ENCODE peak calls at places on chromosomes 6 and 20, in six cellular contexts. Q is mesendoderm, G is neuronal stem cell, W is mesenchymal stem cell, X is adipocyte, N is HepG2. H is an unnamed sample.

GRCh38 chr20:17704589-17705317 is 5.0 kb downstream of the BANF2 start:
- DNase-seq in Q (no peak), N (no peak), G (no peak), W (no peak), X (no peak), H (no peak)

GRCh38 chr6:27312950-27313271 is 838 bp upstream of the POM121L2 start:
- DNase-seq in W (no peak), G (no peak), X (no peak), N (no peak), Q (no peak), H (no peak)

GRCh38 chr6:145373826-145374225 is 361.5 kb downstream of the EPM2A start:
- DNase-seq in Q (no peak), G (no peak), W (no peak), N (no peak), X (peak), H (no peak)

GRCh38 chr6:24988562-24988961 is 52.8 kb upstream of the RIPOR2 start:
- DNase-seq in X (no peak), Q (peak), G (no peak), N (no peak), W (peak), H (no peak)

GRCh38 chr6:109687271-109687721 is 3.7 kb downstream of the AK9 start:
- DNase-seq in G (no peak), Q (no peak), X (peak), N (no peak), W (peak), H (no peak)

GRCh38 chr20:61218886-61219480 is 33.1 kb upstream of the CDH4 start:
- DNase-seq in Q (no peak), N (no peak), G (no peak), W (peak), X (peak), H (no peak)

GRCh38 chr20:34663213-34663943 is 13.5 kb downstream of the PIGU start:
- DNase-seq in Q (no peak), W (peak), X (no peak), N (no peak), G (no peak), H (no peak)

GRCh38 chr6:73731285-73731684 is 35.3 kb downstream of the CD109 start:
- DNase-seq in X (no peak), G (no peak), N (no peak), W (no peak), Q (no peak), H (no peak)

GRCh38 chr6:15553736-15554294 is 109.0 kb downstream of the DTNBP1 start:
- DNase-seq in X (no peak), W (no peak), N (no peak), Q (no peak), G (no peak), H (no peak)

GRCh38 chr6:136887899-136888298 is 34.2 kb upstream of the SLC35D3 start:
- DNase-seq in Q (peak), G (no peak), X (no peak), N (peak), W (no peak), H (no peak)

GRCh38 chr6:18363746-18364145 is 23.4 kb upstream of the RNF144B start:
- DNase-seq in G (peak), Q (no peak), X (no peak), N (no peak), W (no peak), H (no peak)

GRCh38 chr6:28988536-28989415 is 16.3 kb downstream of the ZNF311 start:
- DNase-seq in W (peak), Q (peak), N (no peak), X (peak), G (peak), H (peak)

GRCh38 chr20:47231382-47232042 is 125.0 kb downstream of the ZMYND8 start:
- DNase-seq in X (peak), G (no peak), Q (no peak), W (no peak), N (no peak), H (no peak)

GRCh38 chr6:131657630-131658111 is 20.6 kb downstream of the ENPP3 start:
- DNase-seq in Q (no peak), N (no peak), G (no peak), W (no peak), X (peak), H (no peak)

GRCh38 chr6:129575378-129576118 is 134.4 kb downstream of the ARHGAP18 start:
- DNase-seq in W (peak), Q (peak), G (peak), X (peak), N (peak), H (no peak)

GRCh38 chr20:44910690-44911262 is 916 bp downstream of the PABPC1L start:
- DNase-seq in X (no peak), W (no peak), N (peak), G (peak), Q (peak), H (no peak)
- H3K9ac ChIP-seq in X (peak), W (peak), N (peak), G (no peak), Q (peak), H (peak)

DNA sequence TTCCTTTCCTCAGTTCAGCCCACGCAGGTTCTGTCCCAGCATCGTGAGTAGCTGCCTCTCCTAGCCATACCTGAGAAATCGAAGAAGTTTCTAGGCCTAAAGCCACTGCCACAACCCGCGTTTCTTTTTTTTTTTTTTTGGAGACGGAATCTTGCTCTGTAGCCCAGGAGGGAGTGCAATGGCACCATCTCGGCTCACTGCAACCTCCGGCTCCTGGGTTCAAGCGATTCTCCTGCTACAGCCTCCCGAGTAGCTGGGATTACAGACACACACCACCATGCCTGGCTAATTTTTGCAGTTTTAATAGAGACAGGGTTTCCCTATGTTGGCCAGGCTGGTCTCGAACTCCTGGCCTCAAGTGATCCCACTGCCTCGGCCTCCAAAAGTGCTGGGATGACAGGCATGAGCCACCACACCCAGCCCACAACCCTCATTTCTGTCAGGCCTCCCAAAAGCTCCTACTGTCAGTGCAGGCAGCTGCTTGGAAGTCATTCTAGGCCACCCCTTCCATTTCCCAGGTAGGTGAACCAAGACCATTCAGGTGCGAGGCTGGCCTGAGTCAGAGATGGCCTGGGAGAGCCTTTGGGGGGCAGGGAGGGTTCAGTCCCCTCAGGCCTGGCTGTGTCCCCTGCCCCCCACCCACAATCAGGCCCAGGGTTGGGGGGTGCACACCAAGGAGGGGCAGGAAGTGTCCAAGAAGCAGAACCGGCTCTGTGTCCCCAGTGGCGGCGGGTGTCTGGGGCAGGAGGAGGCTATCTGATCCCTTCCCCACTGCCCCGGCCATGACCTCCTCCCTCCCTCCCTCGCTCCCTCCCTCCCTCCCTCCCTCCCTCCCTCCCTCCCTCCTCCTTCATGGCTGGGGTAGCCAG is 47.2 kb downstream of the NOL4L start:
- DNase-seq in X (no peak), W (no peak), N (no peak), Q (peak), G (no peak), H (no peak)
- H3K9ac ChIP-seq in X (no peak), W (no peak), N (peak), Q (no peak), G (no peak), H (peak)

DNA sequence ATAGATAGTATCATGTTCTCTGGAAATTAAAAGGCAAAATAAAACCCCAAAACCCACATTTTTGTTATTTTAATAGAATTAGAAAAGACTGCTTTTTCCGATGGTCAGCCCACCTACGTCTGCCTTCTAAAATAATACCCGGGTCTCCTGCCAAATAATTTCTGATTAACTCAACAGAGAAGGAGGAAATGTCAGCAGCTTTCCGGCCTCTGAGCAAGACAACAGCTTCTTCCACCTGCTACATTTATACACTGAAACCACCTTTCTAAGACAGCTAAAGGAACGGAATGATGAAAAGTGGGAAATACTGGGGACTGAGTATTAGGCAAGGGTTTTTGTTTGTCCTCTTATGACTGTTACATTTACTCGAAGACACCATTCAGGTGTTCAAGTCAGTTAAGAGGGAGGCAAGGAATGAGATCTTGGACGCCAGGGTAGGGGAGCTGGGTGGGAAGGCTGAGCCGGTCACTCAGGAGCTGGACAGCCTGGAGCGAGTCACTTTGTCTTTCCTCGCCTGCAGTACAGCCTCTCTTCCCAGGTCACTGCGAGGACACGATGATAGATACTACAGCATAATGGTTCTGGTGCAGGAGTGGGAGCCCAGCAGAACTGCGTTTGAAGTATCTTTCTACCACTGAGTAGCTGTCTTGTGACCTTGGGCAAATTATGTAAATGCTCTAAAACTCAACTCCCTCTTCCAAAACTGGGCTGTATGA is 96.3 kb upstream of the QKI start:
- DNase-seq in G (no peak), Q (no peak), N (no peak), X (no peak), W (no peak), H (no peak)
- H3K9ac ChIP-seq in G (no peak), Q (no peak), N (no peak), X (no peak), W (no peak), H (no peak)

DNA sequence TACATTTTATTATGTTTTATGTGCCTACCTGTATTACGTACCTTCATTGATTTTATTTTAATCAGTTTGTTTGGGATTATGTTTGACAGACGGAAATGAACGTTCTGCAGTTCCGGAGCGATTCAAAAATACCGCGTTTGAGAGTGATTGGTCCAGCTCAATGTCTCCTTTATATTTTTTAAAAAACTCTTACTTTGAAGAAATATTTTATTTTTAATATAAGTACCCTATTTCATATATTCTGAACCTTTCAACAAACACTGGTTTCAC is 114.3 kb upstream of the BTN3A2 start:
- DNase-seq in N (no peak), W (no peak), G (no peak), Q (no peak), X (peak), H (peak)
- H3K9ac ChIP-seq in N (peak), W (no peak), G (no peak), Q (peak), X (no peak), H (no peak)

GRCh38 chr6:142297605-142297995 is 4.2 kb upstream of the ADGRG6 start:
- DNase-seq in X (no peak), Q (no peak), G (no peak), N (no peak), W (no peak), H (no peak)

GRCh38 chr6:142296975-142297604 is 4.7 kb upstream of the ADGRG6 start:
- DNase-seq in G (no peak), W (no peak), X (no peak), Q (no peak), N (peak), H (no peak)

GRCh38 chr6:142300758-142301251 is 1.0 kb upstream of the ADGRG6 start:
- DNase-seq in Q (peak), W (peak), G (peak), N (peak), X (no peak), H (peak)

GRCh38 chr6:142300302-142300701 is 1.5 kb upstream of the ADGRG6 start:
- DNase-seq in W (no peak), N (no peak), G (no peak), Q (no peak), X (no peak), H (no peak)

GRCh38 chr6:142297996-142298753 is 3.6 kb upstream of the ADGRG6 start:
- DNase-seq in N (peak), Q (no peak), W (peak), X (peak), G (no peak), H (no peak)
- H3K9ac ChIP-seq in N (peak), Q (no peak), W (peak), X (no peak), G (no peak), H (no peak)

H was measured in colonic mucosa.